ENCODE peak calls at places on chromosomes 11 and 22, in four cellular contexts. A, G, C and T are unnamed samples.

GRCh38 chr11:110186867-110187266 is 93.7 kb downstream of the ZC3H12C start:
- DNase-seq in C (no peak), G (no peak), A (no peak), T (no peak)

GRCh38 chr11:2383823-2384722 is 7.0 kb downstream of the CD81 start:
- DNase-seq in C (peak), G (peak), A (no peak), T (no peak)

GRCh38 chr11:46555269-46556054 is 38.4 kb downstream of the AMBRA1 start:
- DNase-seq in C (no peak), A (no peak), G (no peak), T (no peak)

GRCh38 chr22:35973388-35973787 is 55.2 kb downstream of the RBFOX2 start:
- DNase-seq in G (no peak), A (no peak), C (no peak), T (no peak)

GRCh38 chr11:35290876-35291275 is 128.5 kb downstream of the SLC1A2 start:
- DNase-seq in C (no peak), A (no peak), G (no peak), T (no peak)

GRCh38 chr11:91373497-91373896 is 851.1 kb upstream of the FAT3 start:
- DNase-seq in G (peak), C (no peak), A (peak), T (no peak)

GRCh38 chr22:47033648-47034000 is 271.2 kb downstream of the TBC1D22A start:
- DNase-seq in C (no peak), A (no peak), G (no peak), T (no peak)

GRCh38 chr22:37559901-37560681 is at the start of gene CDC42EP1:
- DNase-seq in C (no peak), A (peak), G (peak), T (no peak)

GRCh38 chr11:16902182-16902581 is 112.0 kb downstream of the PLEKHA7 start:
- DNase-seq in G (no peak), A (no peak), C (no peak), T (peak)

GRCh38 chr11:66289548-66290331 is 797 bp upstream of the YIF1A start:
- DNase-seq in A (peak), G (peak), C (peak), T (no peak)

GRCh38 chr11:66429983-66430602 is 8.6 kb downstream of the MRPL11 start:
- DNase-seq in A (peak), G (peak), C (peak), T (peak)

GRCh38 chr11:111514216-111515031 is at the start of gene HOATZ:
- DNase-seq in G (peak), A (peak), C (no peak), T (no peak)

GRCh38 chr22:28909375-28909774 is 26.0 kb downstream of the ZNRF3 start:
- DNase-seq in A (no peak), C (no peak), G (no peak), T (no peak)

GRCh38 chr22:21949569-21949918 is 3.1 kb downstream of the PPM1F start:
- DNase-seq in C (no peak), A (no peak), G (no peak), T (no peak)

GRCh38 chr11:4074266-4074665 is 20.3 kb upstream of the RRM1 start:
- DNase-seq in G (no peak), C (no peak), A (no peak), T (no peak)

GRCh38 chr11:105144887-105145286 is 5.3 kb upstream of the CARD18 start:
- DNase-seq in C (no peak), G (no peak), A (no peak), T (peak)

GRCh38 chr11:69873166-69874077 is 54.2 kb upstream of the FGF3 start:
- DNase-seq in G (no peak), C (no peak), A (no peak), T (no peak)

GRCh38 chr11:122743949-122744876 is 88.7 kb downstream of the UBASH3B start:
- DNase-seq in G (no peak), C (peak), A (no peak), T (no peak)

GRCh38 chr11:93267383-93267782 is 63.2 kb upstream of the DEUP1 start:
- DNase-seq in C (no peak), A (no peak), G (no peak), T (no peak)

GRCh38 chr11:118343981-118344521 is at the start of gene CD3G:
- DNase-seq in A (no peak), C (no peak), G (no peak), T (no peak)

GRCh38 chr22:32325811-32326237 is 31.8 kb upstream of the RFPL3 start:
- DNase-seq in G (peak), C (no peak), A (no peak), T (no peak)

GRCh38 chr11:33976351-33977199 is 75.0 kb upstream of the CAPRIN1 start:
- DNase-seq in C (no peak), G (no peak), A (no peak), T (no peak)

GRCh38 chr11:132161538-132161937 is 791.1 kb downstream of the NTM start:
- DNase-seq in C (no peak), G (no peak), A (no peak), T (no peak)

GRCh38 chr11:46729110-46730027 is 10.4 kb downstream of the F2 start:
- DNase-seq in A (no peak), G (no peak), C (no peak), T (no peak)

GRCh38 chr11:94424011-94424410 is 22.8 kb upstream of the GPR83 start:
- DNase-seq in G (no peak), C (no peak), A (no peak), T (no peak)

GRCh38 chr22:37242395-37242918 is 1.6 kb downstream of the RAC2 start:
- DNase-seq in A (no peak), C (peak), G (no peak), T (no peak)

GRCh38 chr11:87144266-87144665 is 106.5 kb downstream of the TMEM135 start:
- DNase-seq in G (no peak), A (no peak), C (no peak), T (no peak)

GRCh38 chr11:45816614-45817013 is 11.7 kb downstream of the SLC35C1 start:
- DNase-seq in C (no peak), A (peak), G (peak), T (no peak)

GRCh38 chr11:64253481-64253880 is 2.2 kb downstream of the PLCB3 start:
- DNase-seq in A (no peak), C (no peak), G (no peak), T (no peak)

GRCh38 chr11:71402878-71403277 is 45.3 kb downstream of the DHCR7 start:
- DNase-seq in G (no peak), A (no peak), C (no peak), T (no peak)
- TF ChIP-seq EZH2phosphoT487 in G (no peak), A (no peak), C (no peak), T (no peak)

GRCh38 chr22:42313804-42314581 is 43.5 kb upstream of the TCF20 start:
- DNase-seq in C (peak), G (peak), A (peak), T (peak)
- H3K4me2 ChIP-seq in C (no peak), G (no peak), A (peak), T (peak)

GRCh38 chr22:20449819-20450550 is 12.4 kb upstream of the SCARF2 start:
- DNase-seq in G (no peak), A (no peak), C (no peak), T (no peak)
- TF ChIP-seq EZH2phosphoT487 in G (no peak), A (no peak), C (no peak), T (no peak)

GRCh38 chr11:116793476-116794096 is 1.9 kb upstream of the APOA5 start:
- DNase-seq in C (peak), G (no peak), A (no peak), T (peak)
- H3K4me2 ChIP-seq in C (no peak), G (no peak), A (no peak), T (no peak)

DNA sequence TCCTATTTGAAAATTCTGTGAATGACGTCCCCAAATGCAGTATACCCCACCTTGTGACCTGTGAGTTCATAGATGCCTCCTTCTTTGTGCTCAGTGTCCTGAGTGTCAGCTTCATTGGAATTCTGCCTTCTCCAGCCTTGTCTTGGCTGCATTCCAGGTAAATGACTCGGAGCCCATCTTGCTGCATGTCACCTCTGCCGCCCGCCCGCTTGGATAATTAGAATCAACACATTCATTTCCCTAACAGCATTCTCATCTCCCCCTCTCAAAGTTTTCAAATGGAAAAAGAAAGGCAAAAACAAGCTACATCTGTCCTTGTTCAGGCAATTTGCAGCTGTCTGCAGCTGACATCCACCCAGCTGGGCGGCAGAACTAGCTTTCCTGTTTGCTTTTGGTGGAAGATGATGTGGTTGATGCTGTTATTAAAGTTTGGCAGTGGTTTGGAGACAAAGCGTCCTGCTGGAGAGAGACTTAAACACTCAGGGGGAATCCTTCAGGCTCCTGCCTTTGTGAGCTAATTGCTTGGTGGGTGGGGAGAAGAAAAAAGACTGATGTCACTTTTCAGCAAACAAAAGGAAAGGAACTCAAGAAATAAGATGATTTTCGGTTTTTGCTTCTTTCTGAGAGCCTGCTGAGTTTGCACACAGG is 198.8 kb upstream of the SEZ6L start:
- DNase-seq in C (no peak), G (peak), A (peak), T (no peak)
- TF ChIP-seq EZH2phosphoT487 in C (no peak), G (no peak), A (no peak), T (no peak)